ENCODE peak calls at places on chromosome 3, in six cellular contexts. V is right lobe of liver, L is stomach, A is heart left ventricle, B is A549, G is H1. S is an unnamed sample.
A peak's percentile ranks its signal among the peaks of the same experiment; 100 is the strongest.

GRCh38 chr3:28980631-28981030 is 300.2 kb upstream of the RBMS3 start:
- DNase-seq in V (no peak), L (no peak), A (no peak), B (no peak), G (no peak), S (no peak)

GRCh38 chr3:196531418-196531817 is 16.3 kb upstream of the SMCO1 start:
- DNase-seq in V (no peak), L (no peak), A (no peak), B (no peak), G (no peak), S (no peak)

GRCh38 chr3:187334904-187335303 is 33.3 kb upstream of the RTP4 start:
- DNase-seq in V (no peak), L (no peak), A (no peak), B (no peak), G (no peak), S (no peak)

GRCh38 chr3:5274116-5274515 is 86.6 kb downstream of the EDEM1 start:
- DNase-seq in V (no peak), L (no peak), A (no peak), B (no peak), G (no peak), S (no peak)

GRCh38 chr3:23183731-23184130 is 19.4 kb upstream of the UBE2E2 start:
- DNase-seq in V (peak; percentile 61), L (peak; percentile 40), A (no peak), B (peak; percentile 54), G (no peak), S (no peak)

GRCh38 chr3:13564751-13565560 is 16.0 kb downstream of the FBLN2 start:
- DNase-seq in V (no peak), L (no peak), A (peak; percentile 67), B (no peak), G (no peak), S (no peak)

GRCh38 chr3:117285721-117286120 is 576.1 kb downstream of the TUSC7 start:
- DNase-seq in V (no peak), L (no peak), A (no peak), B (no peak), G (no peak), S (no peak)

GRCh38 chr3:144055604-144056003 is 84.0 kb downstream of the DIPK2A start:
- DNase-seq in V (no peak), L (no peak), A (no peak), B (no peak), G (no peak), S (no peak)

GRCh38 chr3:144242797-144243196 is 271.2 kb downstream of the DIPK2A start:
- DNase-seq in V (no peak), L (no peak), A (no peak), B (no peak), G (no peak), S (no peak)

GRCh38 chr3:155010416-155010815 is 69.7 kb upstream of the MME start:
- DNase-seq in V (no peak), L (no peak), A (no peak), B (no peak), G (no peak), S (no peak)

GRCh38 chr3:14295777-14296176 is 106.6 kb upstream of the SLC6A6 start:
- DNase-seq in V (no peak), L (no peak), A (no peak), B (no peak), G (no peak), S (no peak)

GRCh38 chr3:156677120-156677479 is 2.7 kb downstream of the TIPARP start:
- DNase-seq in V (no peak), L (no peak), A (no peak), B (no peak), G (no peak), S (no peak)

GRCh38 chr3:11582123-11582968 is 61.4 kb downstream of the VGLL4 start:
- DNase-seq in V (no peak), L (peak; percentile 68), A (no peak), B (no peak), G (no peak), S (peak; percentile 53)
- TF ChIP-seq POLR2A in V (no peak), L (no peak), A (no peak), B (no peak), G (no peak), S (no peak)

GRCh38 chr3:133944641-133945441 is 49.2 kb upstream of the RAB6B start:
- DNase-seq in V (no peak), L (no peak), A (no peak), B (no peak), G (no peak), S (no peak)

GRCh38 chr3:133943639-133944131 is 48.0 kb upstream of the RAB6B start:
- DNase-seq in V (no peak), L (peak; percentile 50), A (no peak), B (peak; percentile 46), G (no peak), S (no peak)

GRCh38 chr3:133941390-133941789 is 45.7 kb upstream of the RAB6B start:
- DNase-seq in V (peak; percentile 76), L (peak; percentile 22), A (no peak), B (no peak), G (no peak), S (no peak)

GRCh38 chr3:133944181-133944580 is 48.5 kb upstream of the RAB6B start:
- DNase-seq in V (no peak), L (no peak), A (no peak), B (peak; percentile 22), G (no peak), S (no peak)

DNA sequence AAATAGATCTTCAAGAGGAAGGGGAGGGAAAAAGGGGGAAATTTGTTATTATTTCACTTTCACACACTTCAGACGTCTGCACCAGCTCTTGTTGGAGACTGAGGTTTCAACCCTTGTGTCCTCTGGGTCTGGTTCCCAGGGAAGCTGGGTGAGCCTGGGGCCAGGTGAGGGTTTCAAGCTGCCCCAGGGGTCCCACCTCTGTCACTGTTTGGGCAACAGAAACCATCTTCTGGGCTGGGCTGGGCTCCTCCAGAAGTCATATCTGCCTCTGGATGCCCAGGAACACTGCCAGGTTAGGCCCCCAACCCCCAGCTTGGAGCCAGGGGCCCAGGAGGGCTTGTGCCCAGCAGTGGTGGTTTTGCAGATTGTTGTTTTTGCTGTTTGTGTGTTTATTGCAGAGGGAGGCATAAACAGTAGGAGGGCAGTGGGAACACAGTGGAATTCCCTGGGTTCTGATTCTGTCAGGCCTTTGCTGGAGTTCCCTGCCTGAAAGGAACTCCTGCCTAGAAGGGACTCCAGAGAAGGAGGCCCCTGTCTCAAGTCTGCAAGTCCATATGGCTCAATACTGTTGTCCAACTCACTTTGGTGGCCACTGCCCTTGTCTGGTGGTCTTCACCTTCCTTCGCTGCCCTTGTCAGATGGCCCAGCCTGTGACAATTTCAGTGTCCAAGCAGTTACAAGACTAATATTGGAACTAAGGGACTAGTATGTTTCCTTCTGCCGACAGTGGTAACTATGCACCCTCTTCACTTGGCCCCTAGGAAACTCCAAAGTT is 47.3 kb upstream of the RAB6B start:
- DNase-seq in V (peak; percentile 20), L (peak; percentile 19), A (no peak), B (no peak), G (no peak), S (no peak)
- H3K4me1 ChIP-seq in V (no peaks in the 10 kb centered on the region), L (peaks cover 20% of the 10 kb centered on the region), A (peaks cover 52% of the 10 kb centered on the region), B (peaks cover 23% of the 10 kb centered on the region), G (peaks cover 10% of the 10 kb centered on the region), S (peaks cover 36% of the 10 kb centered on the region)

DNA sequence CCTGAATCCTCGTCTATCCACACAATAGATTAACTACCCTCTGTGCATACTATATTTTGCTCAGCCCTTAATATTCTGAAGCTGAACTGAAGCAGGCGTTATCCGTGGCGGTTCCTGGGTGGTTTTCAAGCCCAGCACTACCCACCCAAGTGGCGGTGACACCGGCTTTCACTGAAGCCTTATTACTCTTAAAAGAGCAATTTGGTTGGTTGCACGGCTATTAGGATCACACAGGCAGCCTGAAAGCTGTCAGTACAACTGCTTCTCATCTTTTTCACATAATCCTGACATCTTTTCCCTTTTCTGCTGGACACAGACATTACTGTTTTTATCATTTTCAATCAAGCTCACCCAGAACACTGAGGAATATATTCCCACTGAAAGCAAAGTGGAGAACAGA is 525.3 kb upstream of the ZNF717 start:
- DNase-seq in V (no peak), L (no peak), A (no peak), B (no peak), G (no peak), S (no peak)
- TF ChIP-seq POLR2A in V (no peak), L (no peak), A (no peak), B (no peak), G (no peak), S (no peak)

GRCh38 chr3:170765419-170766078 is 104.4 kb downstream of the RPL22L1 start:
- DNase-seq in V (peak; percentile 85), L (no peak), A (no peak), B (no peak), G (no peak), S (no peak)
- H3K4me1 ChIP-seq in V (peaks cover 29% of the 10 kb centered on the region), L (no peaks in the 10 kb centered on the region), A (no peaks in the 10 kb centered on the region), B (peaks cover 11% of the 10 kb centered on the region), G (no peaks in the 10 kb centered on the region), S (no peaks in the 10 kb centered on the region)

DNA sequence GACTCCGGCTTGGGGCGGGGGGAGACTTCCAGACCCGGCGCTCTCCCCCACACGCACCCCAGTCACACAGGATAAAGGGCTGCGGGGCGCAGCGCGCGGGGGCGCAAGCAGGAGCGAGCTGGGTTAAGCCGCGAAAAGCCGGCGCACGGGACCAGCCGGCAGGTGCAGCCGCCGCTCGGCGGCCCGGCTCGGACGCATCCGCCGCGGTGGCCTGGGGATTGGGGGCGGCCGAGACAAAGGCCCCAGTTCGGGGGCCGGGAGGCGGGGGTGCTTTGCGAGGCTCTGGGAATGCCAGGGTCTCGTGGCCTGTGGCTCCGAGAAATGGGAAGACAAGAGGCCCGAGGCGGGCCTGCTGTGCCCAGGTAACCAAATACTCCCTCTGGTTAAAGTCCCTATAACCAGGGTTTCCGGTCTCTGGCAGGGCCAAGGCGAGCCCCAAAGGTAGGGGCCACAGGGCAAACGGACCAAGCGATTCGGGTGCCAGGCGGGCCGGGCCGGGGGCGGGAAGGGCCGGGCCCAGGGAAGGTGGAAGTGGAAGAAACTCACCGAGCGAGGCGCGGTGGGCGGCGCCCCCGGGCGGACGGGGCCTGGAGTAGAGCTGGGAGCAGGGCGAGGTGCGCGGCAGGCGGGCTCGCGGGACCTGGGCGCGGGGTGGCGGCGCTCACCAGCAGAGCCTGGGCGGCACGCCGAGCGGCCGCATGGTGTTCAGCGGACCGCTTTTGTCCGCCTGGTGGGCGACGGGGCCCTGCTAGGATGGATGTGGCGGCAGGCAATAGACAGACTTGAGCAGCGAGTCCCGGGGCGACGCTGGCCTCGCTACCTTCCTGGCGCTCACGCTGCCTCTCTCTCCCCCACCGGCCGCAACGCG is at the start of gene GATA2:
- DNase-seq in V (peak; percentile 38), L (no peak), A (no peak), B (no peak), G (no peak), S (no peak)
- TF ChIP-seq POLR2A in V (no peak), L (no peak), A (no peak), B (no peak), G (no peak), S (no peak)

GRCh38 chr3:50164481-50164880 is 9.4 kb downstream of the SEMA3F start:
- DNase-seq in V (no peak), L (no peak), A (no peak), B (no peak), G (no peak), S (no peak)

GRCh38 chr3:50165388-50166308 is 10.5 kb downstream of the SEMA3F start:
- DNase-seq in V (peak; percentile 81), L (peak; percentile 43), A (peak; percentile 65), B (no peak), G (no peak), S (no peak)

GRCh38 chr3:50163572-50163971 is 8.4 kb downstream of the SEMA3F start:
- DNase-seq in V (no peak), L (no peak), A (peak; percentile 51), B (no peak), G (no peak), S (no peak)

GRCh38 chr3:50164984-50165383 is 9.9 kb downstream of the SEMA3F start:
- DNase-seq in V (no peak), L (no peak), A (no peak), B (no peak), G (no peak), S (no peak)

GRCh38 chr3:50164056-50164455 is 8.9 kb downstream of the SEMA3F start:
- DNase-seq in V (no peak), L (peak; percentile 92), A (peak; percentile 71), B (peak; percentile 50), G (no peak), S (peak; percentile 76)
- H3K4me1 ChIP-seq in V (peaks cover 22% of the 10 kb centered on the region), L (peaks cover 99% of the 10 kb centered on the region), A (peaks cover 100% of the 10 kb centered on the region), B (peaks cover 95% of the 10 kb centered on the region), G (peaks cover 19% of the 10 kb centered on the region), S (peaks cover 78% of the 10 kb centered on the region)